ENCODE peak calls at places on chromosomes 4 and X, in eight cellular contexts. D is transverse colon; V is OCI-LY7; B is SK-N-SH; H is cardiac muscle cell; S is hepatocyte; C is effector memory CD4-positive, alpha-beta T cell; A is right atrium auricular region. X is an unnamed sample.

GRCh38 chr4:139658185-139658584 is 7.4 kb upstream of the MGST2 start:
- DNase-seq in D (no peak), V (no peak), B (no peak), H (no peak), S (no peak), C (no peak), A (no peak), X (no peak)

GRCh38 chr4:78776031-78776728 is at the start of gene BMP2K:
- DNase-seq in D (peak; percentile 86), V (peak; percentile 88), B (peak; percentile 95), H (peak; percentile 90), S (peak; percentile 93), C (peak; percentile 72), A (peak; percentile 65), X (peak; percentile 75)

GRCh38 chr4:154416183-154416543 is 75.4 kb downstream of the DCHS2 start:
- DNase-seq in D (peak; percentile 20), V (peak; percentile 35), B (peak; percentile 4), H (peak; percentile 52), S (peak; percentile 37), C (no peak), A (no peak), X (peak; percentile 5)

GRCh38 chr4:107801766-107802211 is 22.9 kb upstream of the SGMS2 start:
- DNase-seq in D (no peak), V (no peak), B (no peak), H (no peak), S (no peak), C (no peak), A (no peak), X (peak; percentile 45)

GRCh38 chr4:10569491-10569890 is 112.3 kb upstream of the ZNF518B start:
- DNase-seq in D (no peak), V (no peak), B (no peak), H (no peak), S (no peak), C (no peak), A (no peak), X (no peak)

GRCh38 chr4:106369456-106370060 is 980 bp upstream of the GIMD1 start:
- DNase-seq in D (no peak), V (peak; percentile 64), B (peak; percentile 14), H (peak; percentile 57), S (peak; percentile 83), C (no peak), A (no peak), X (peak; percentile 86)

GRCh38 chrX:25158635-25159034 is 142.9 kb upstream of the ARX start:
- DNase-seq in D (no peak), V (no peak), B (no peak), H (no peak), S (no peak), C (no peak), A (no peak), X (peak; percentile 39)

GRCh38 chr4:38526412-38526811 is 137.6 kb upstream of the KLF3 start:
- DNase-seq in D (no peak), V (no peak), B (no peak), H (no peak), S (no peak), C (no peak), A (no peak), X (no peak)

GRCh38 chr4:120630432-120630831 is 292.1 kb downstream of the PRDM5 start:
- DNase-seq in D (no peak), V (no peak), B (no peak), H (peak; percentile 50), S (no peak), C (no peak), A (no peak), X (no peak)

GRCh38 chrX:34655496-34656258 is 1.4 kb downstream of the TMEM47 start:
- DNase-seq in D (no peak), V (no peak), B (no peak), H (peak; percentile 27), S (no peak), C (no peak), A (no peak), X (peak; percentile 21)

GRCh38 chrX:151396042-151396826 is 772 bp upstream of the VMA21 start:
- DNase-seq in D (peak; percentile 21), V (peak; percentile 49), B (peak; percentile 15), H (no peak), S (no peak), C (peak; percentile 3), A (peak; percentile 62), X (no peak)

GRCh38 chr4:73341454-73341853 is 62.6 kb upstream of the ALB start:
- DNase-seq in D (peak; percentile 18), V (peak; percentile 60), B (peak; percentile 11), H (peak; percentile 61), S (peak; percentile 75), C (no peak), A (no peak), X (peak; percentile 28)

GRCh38 chr4:113028074-113028473 is 21.4 kb upstream of the ANK2 start:
- DNase-seq in D (no peak), V (no peak), B (no peak), H (no peak), S (peak; percentile 14), C (no peak), A (no peak), X (no peak)

GRCh38 chr4:99290848-99291786 is at the start of gene ADH1A:
- DNase-seq in D (no peak), V (no peak), B (no peak), H (no peak), S (no peak), C (no peak), A (no peak), X (no peak)

DNA sequence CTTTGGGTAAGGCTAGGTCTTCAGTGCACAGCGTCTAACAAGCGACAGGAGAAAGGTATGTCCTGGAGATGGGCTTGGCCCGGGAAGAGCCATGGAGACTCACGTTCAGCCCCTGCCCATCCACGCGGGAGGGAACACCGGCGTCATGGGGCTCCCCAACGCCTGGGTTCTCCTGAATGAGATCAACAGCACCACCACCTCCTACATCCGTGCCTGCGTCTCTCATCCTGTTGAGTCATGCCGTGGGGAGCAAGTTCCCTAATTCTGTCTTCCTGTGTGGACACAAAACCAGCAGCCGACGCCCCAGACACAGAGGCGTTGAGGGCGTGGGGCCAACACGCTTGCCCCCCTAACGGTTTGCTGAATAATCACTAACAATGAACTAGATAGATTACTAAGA is 20.1 kb upstream of the IL3RA start:
- DNase-seq in D (peak; percentile 40), V (no peak), B (no peak), H (no peak), S (no peak), C (no peak), A (peak; percentile 81), X (no peak)
- H3K9me3 ChIP-seq in D (no peaks in the 10 kb centered on the region), V (no peaks in the 10 kb centered on the region), B (no peaks in the 10 kb centered on the region), H (no peaks in the 10 kb centered on the region), S (no peaks in the 10 kb centered on the region), C (no peaks in the 10 kb centered on the region), A (no peaks in the 10 kb centered on the region), X (no peaks in the 10 kb centered on the region)

GRCh38 chr4:137519406-137519805 is 12.9 kb downstream of the PCDH18 start:
- DNase-seq in D (no peak), V (no peak), B (no peak), H (no peak), S (no peak), C (no peak), A (no peak), X (no peak)

GRCh38 chr4:137524642-137525384 is 7.5 kb downstream of the PCDH18 start:
- DNase-seq in D (no peak), V (no peak), B (no peak), H (no peak), S (no peak), C (no peak), A (no peak), X (no peak)

GRCh38 chr4:137526681-137527080 is 5.6 kb downstream of the PCDH18 start:
- DNase-seq in D (no peak), V (no peak), B (no peak), H (no peak), S (no peak), C (no peak), A (no peak), X (no peak)

GRCh38 chr4:137523329-137523728 is 9.0 kb downstream of the PCDH18 start:
- DNase-seq in D (no peak), V (no peak), B (no peak), H (no peak), S (no peak), C (no peak), A (no peak), X (no peak)

DNA sequence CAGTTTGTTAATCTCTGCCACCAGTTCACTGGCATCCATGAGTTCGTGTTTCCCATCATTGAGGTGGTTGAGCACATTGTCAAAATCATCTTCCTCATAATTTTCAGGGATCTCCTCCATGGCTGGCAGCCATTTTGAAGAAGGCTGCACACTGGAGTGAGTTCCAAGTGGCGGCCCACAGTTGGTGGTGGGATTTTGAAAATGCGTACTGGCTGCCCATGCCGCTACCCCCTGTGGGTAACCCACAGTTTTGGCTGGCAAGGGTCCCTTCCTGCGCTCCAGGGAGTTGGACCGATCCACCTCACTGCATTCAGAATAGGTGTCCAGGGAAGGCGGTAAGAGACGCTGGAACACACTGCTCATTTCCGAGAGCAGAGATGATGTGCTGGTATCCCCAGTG is 11.2 kb downstream of the PCDH18 start:
- DNase-seq in D (no peak), V (no peak), B (no peak), H (no peak), S (no peak), C (no peak), A (no peak), X (no peak)
- H3K36me3 ChIP-seq in D (no peaks in the 10 kb centered on the region), V (no peaks in the 10 kb centered on the region), B (peaks cover 69% of the 10 kb centered on the region), H (no peaks in the 10 kb centered on the region), S (no peaks in the 10 kb centered on the region), C (no peaks in the 10 kb centered on the region), A (peaks cover 4% of the 10 kb centered on the region), X (no peaks in the 10 kb centered on the region)

GRCh38 chrX:41923925-41924693 is 755 bp upstream of the CASK start:
- DNase-seq in D (peak; percentile 51), V (peak; percentile 61), B (peak; percentile 25), H (peak; percentile 56), S (peak; percentile 59), C (no peak), A (no peak), X (peak; percentile 28)
- H3K27ac ChIP-seq in D (peak overlapping the region; percentile 88), V (peak overlapping the region; percentile 57), B (peak overlapping the region; percentile 62), H (peak overlapping the region; percentile 64), S (peak overlapping the region; percentile 95), C (peak overlapping the region; percentile 67), A (peak overlapping the region; percentile 84), X (no peak overlapping the region)

GRCh38 chr4:110619401-110620247 is 3.3 kb downstream of the PITX2 start:
- DNase-seq in D (no peak), V (no peak), B (no peak), H (peak; percentile 39), S (no peak), C (no peak), A (no peak), X (no peak)

GRCh38 chr4:110618091-110619000 is 4.5 kb downstream of the PITX2 start:
- DNase-seq in D (peak; percentile 16), V (no peak), B (no peak), H (peak; percentile 73), S (peak; percentile 74), C (no peak), A (no peak), X (no peak)

GRCh38 chr4:110617095-110617494 is 5.8 kb downstream of the PITX2 start:
- DNase-seq in D (no peak), V (no peak), B (no peak), H (peak; percentile 0), S (no peak), C (no peak), A (no peak), X (no peak)

GRCh38 chr4:110620352-110621327 is 2.2 kb downstream of the PITX2 start:
- DNase-seq in D (peak; percentile 51), V (peak; percentile 67), B (peak; percentile 66), H (peak; percentile 82), S (peak; percentile 76), C (no peak), A (no peak), X (no peak)

DNA sequence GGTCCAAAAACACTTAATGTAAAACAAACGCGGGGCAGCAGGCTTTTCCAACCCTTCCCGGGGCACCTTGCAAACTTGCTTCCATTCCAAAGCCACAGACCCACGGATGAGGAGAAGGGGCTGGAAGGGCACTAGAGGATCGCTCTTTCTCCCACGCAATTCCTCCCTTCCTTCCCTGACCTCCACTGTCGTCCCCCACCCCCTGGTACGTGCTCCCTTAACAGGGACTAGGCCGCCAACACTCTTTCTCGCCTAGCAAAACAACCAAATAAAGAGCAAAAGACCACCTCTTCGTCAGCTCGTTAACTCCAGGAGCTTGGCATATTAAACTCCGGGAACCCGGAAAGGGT is 3.9 kb downstream of the PITX2 start:
- DNase-seq in D (no peak), V (no peak), B (no peak), H (no peak), S (no peak), C (no peak), A (no peak), X (no peak)
- H3K9me3 ChIP-seq in D (no peaks in the 10 kb centered on the region), V (no peaks in the 10 kb centered on the region), B (no peaks in the 10 kb centered on the region), H (no peaks in the 10 kb centered on the region), S (no peaks in the 10 kb centered on the region), C (no peaks in the 10 kb centered on the region), A (no peaks in the 10 kb centered on the region), X (no peaks in the 10 kb centered on the region)

X was measured in A673.